ENCODE peak calls at places on chromosomes 13 and 19, in six cellular contexts. T is foreskin keratinocyte, S is HCT116, A is Peyer's patch, I is mammary epithelial cell, L is thoracic aorta. Q is an unnamed sample. For H3K4me1, the result is how much of the 10 kb centered on the place peaks cover.

GRCh38 chr13:107838592-107839161 is 376.7 kb downstream of the LIG4 start:
- DNase-seq in T (no peak), L (no peak), S (no peak), A (no peak), I (no peak), Q (no peak)

GRCh38 chr19:31284621-31285020 is 64.6 kb downstream of the TSHZ3 start:
- DNase-seq in T (no peak), L (no peak), I (no peak), S (no peak), A (no peak), Q (no peak)

GRCh38 chr19:746208-746819 is 4.6 kb upstream of the MISP start:
- DNase-seq in I (no peak), L (no peak), S (no peak), T (no peak), A (no peak), Q (no peak)

GRCh38 chr13:95185851-95186250 is 115.4 kb downstream of the ABCC4 start:
- DNase-seq in L (no peak), S (no peak), A (peak), T (no peak), I (no peak), Q (peak)

GRCh38 chr13:24265453-24265852 is 43.9 kb upstream of the C1QTNF9 start:
- DNase-seq in I (no peak), T (no peak), A (no peak), S (no peak), L (no peak), Q (no peak)

GRCh38 chr19:1119475-1120217 is 15.9 kb downstream of the GPX4 start:
- DNase-seq in T (no peak), L (no peak), A (no peak), I (no peak), S (no peak), Q (no peak)

GRCh38 chr13:87498681-87499080 is 172.5 kb upstream of the SLITRK5 start:
- DNase-seq in T (peak), I (peak), A (no peak), S (no peak), L (no peak), Q (no peak)

GRCh38 chr19:46786236-46787039 is 2.0 kb downstream of the SLC1A5 start:
- DNase-seq in L (no peak), I (peak), S (no peak), T (peak), A (peak), Q (peak)

GRCh38 chr13:20197361-20197834 is 4.7 kb upstream of the GJB2 start:
- DNase-seq in T (peak), S (peak), A (no peak), L (no peak), I (peak), Q (no peak)

DNA sequence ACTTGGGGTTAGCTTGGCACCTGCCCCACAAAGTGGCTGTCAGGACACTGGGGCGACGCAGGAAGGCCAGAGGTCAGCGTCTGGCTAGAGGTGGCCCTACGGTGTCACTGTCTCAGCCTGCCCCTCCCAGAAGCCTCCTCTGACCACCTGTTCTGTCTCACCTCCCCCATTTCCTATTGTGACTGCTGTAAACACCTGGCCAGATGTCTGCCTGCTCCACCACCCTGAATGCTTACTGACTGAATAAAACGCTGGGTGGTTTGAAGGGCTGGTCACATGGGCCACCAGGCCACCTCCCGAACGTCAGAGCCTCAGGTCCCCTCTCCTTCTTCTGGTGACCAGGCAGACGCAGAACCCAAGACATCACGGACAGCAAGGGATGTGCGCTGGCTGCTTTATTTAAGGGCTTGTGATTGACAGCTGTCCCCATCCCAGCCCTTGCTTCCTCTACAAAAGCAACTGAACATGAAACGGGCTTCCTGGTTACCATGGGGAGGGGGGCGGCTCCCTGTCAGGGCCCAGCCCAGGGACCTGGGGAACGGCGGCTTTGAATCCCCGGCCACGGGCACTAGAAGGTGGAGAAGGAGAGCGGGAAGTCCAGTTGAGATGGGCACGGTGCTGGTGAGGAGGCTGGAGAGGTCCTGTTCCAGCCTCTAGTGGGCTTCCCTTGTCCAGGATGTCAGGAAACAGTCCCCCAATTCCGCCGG is 6.2 kb downstream of the ELOF1 start:
- DNase-seq in I (no peak), S (no peak), T (no peak), L (no peak), A (peak), Q (no peak)
- H3K4me1 ChIP-seq in I (under half), S (under half), T (under half), L (under half), A (under half), Q (under half)

GRCh38 chr19:48325265-48325910 is at the start of gene EMP3:
- DNase-seq in I (peak), S (peak), L (peak), T (peak), A (peak), Q (peak)

GRCh38 chr19:48318286-48318987 is 6.9 kb upstream of the EMP3 start:
- DNase-seq in I (no peak), L (no peak), S (no peak), T (no peak), A (no peak), Q (no peak)

GRCh38 chr19:48321372-48321621 is 4.1 kb upstream of the EMP3 start:
- DNase-seq in L (peak), S (peak), I (peak), A (peak), T (peak), Q (peak)

GRCh38 chr19:48319647-48320537 is 5.5 kb upstream of the EMP3 start:
- DNase-seq in T (no peak), S (peak), A (peak), I (peak), L (peak), Q (peak)

GRCh38 chr19:48321622-48322591 is 3.4 kb upstream of the EMP3 start:
- DNase-seq in S (peak), L (peak), T (peak), A (peak), I (peak), Q (peak)
- H3K4me1 ChIP-seq in S (half or more), L (under half), T (under half), A (under half), I (under half), Q (half or more)

DNA sequence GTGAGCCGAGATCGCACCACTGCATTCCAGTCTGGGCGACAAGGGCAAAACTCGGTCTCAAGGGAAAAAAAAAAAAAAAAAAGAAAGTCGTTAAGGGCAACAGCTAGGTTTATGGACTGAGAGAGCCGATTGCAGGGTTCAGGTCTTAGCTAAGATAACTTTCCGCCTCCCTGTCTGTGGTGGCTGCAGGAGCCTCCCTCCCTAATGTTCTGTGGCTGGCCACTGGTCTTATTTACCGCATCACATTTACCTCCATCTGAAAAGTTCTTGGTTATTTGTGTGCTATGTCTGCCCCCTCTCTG is 722 bp upstream of the CRTC1 start:
- DNase-seq in I (no peak), T (no peak), L (no peak), S (no peak), A (no peak), Q (no peak)
- H3K4me1 ChIP-seq in I (under half), T (under half), L (under half), S (under half), A (under half), Q (under half)

DNA sequence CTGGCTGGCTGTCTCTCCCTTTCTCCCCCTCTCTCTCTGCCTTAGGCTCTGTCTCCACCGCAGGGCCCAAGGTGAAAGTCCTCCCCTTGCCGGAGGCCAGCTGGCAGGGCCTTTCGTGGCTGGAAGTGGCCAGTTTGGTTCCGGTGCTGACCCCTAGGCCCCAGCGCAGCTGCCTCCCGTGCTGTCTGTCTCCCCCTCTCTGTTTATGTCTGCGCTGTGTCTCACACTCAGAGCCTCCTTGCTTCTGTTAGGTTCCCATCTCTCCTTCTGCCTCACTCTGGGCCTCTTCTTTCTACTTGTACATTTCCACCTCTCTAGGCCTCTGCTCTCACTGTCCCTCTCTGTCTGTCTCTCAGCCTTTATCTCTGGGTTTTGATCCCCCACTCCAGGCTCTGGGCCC is 13.1 kb downstream of the CCDC97 start:
- DNase-seq in L (no peak), T (no peak), S (no peak), A (no peak), I (no peak), Q (no peak)
- H3K4me1 ChIP-seq in L (half or more), T (under half), S (under half), A (under half), I (under half), Q (under half)

DNA sequence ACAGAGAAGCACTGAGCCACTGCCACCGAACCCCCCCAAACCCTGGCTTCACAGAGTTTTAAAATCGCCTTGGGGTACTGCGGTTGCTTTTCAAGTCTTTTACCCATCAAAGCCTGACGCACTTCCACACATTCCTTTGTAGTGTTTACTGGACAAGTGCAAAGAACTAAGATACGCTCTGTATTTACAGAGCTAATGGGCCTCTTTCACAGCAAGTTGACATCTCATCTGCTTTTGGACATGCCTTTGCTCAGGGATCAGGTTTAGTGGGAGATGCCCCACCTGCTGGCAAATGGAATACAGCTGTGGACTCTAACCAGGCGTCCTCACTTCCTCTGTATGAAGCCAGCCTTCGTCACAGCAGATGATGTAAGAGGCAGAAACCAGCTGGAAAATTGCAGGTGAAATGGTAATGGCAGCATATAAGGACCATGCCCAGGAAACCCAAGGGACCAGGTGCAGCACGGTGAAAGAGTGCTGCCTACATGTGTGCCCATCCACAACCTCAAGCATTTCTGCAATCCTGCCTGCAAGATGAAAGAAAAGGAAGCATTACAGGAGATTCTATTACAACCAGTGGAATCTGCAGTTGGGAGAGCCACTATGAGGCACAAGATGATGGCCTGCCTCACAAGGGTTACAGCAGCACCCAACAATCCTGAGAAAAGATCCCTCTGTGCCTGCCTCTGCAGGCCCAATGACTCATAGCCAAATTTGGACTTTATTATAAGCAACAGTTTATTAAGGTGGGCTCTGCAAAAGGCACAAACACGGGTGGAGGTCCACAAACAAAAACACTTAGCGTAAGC is 34.7 kb downstream of the BRD4 start:
- DNase-seq in A (peak), L (no peak), I (peak), T (peak), S (peak), Q (no peak)
- H3K4me1 ChIP-seq in A (half or more), L (half or more), I (half or more), T (under half), S (under half), Q (half or more)

DNA sequence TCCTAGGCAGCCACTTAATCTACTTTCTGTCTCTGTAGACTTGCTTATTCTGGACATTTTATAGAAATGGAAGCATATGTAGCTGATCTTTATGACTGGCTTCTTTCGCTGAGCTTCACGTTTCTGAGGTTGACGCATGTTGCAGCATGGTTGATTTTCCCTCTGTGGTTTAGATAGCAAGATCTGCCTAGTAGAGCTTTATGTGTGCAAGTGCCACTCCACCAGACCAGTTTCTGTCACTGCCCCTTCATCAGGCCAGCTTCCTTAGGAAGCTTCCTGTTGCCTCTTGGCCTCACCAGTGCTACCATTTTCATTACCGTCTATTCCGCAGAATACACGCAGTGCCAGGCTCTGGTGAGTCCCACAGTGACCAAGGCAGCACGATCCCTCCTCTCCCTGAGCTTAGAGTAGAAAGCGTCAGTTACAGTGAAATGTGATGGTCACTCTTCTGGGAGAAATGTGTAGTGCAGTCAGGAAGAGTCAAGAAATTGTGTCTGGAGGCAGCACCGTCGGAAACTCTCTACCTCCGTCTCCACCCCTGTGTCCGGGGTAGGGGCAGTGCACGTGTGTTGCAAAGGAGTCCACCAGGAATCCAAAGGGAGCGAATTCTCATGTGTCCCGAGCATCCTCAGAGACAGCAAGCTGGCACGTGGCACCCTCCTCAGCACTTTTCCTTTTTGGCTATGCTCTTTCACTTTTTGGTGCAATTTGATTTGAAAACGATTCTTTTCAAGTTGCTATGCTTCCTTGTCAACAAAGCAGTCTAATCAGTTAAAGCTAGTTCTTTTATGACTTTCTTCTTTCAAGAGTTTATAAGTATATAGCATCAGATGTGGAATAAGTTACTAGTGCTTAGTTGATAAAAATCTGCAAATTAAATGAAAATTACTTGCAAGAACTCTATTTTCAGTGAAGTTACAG is 45.4 kb upstream of the GPR183 start:
- DNase-seq in S (no peak), I (no peak), A (no peak), L (no peak), T (no peak), Q (no peak)
- H3K4me1 ChIP-seq in S (under half), I (under half), A (under half), L (under half), T (under half), Q (half or more)

GRCh38 chr19:38856813-38857212 is 7.0 kb upstream of the HNRNPL start:
- DNase-seq in I (no peak), A (no peak), L (no peak), S (no peak), T (no peak), Q (no peak)
- H3K4me1 ChIP-seq in I (under half), A (under half), L (under half), S (under half), T (under half), Q (under half)

DNA sequence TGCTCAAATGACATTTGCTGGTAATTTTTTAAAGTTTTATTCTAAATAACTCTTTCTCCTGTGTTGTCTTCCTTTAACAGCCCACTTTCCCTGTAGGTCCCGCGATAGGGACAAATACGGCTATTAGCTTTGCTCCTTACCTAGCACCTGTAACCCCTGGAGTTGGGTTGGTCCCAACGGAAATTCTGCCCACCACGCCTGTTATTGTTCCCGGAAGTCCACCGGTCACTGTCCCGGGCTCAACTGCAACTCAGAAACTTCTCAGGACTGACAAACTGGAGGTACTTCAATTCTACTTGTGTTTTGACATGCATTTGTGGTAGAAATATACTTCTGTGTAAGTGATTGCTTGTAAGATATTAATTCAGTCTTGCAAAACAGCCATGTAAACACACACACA is 91.0 kb upstream of the RAP2A start:
- DNase-seq in I (no peak), S (no peak), T (no peak), L (no peak), A (no peak), Q (no peak)
- H3K4me1 ChIP-seq in I (under half), S (under half), T (under half), L (under half), A (under half), Q (under half)

DNA sequence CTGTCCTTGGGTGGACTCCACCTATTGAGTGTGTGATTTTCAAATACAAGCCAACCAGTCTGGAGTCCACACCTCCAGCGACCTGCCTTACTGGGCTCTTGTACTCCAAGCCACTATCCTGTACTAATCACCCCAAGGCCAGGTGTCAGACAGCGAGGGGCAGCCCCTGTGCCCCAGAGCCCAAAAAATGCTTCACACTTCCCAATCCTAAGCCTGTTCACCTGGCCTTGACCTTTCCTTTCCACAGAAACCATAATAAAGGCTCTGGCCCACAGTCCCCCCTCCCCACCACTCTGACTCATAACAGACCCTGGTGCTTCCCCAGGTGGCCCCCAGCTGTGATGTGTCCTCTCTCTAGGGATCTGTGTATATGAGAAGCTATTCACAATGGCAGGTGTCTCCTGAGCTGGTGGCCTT is 3.9 kb downstream of the CD209 start:
- DNase-seq in T (no peak), A (no peak), I (no peak), L (no peak), S (no peak), Q (no peak)
- H3K4me1 ChIP-seq in T (under half), A (under half), I (under half), L (under half), S (under half), Q (under half)

GRCh38 chr13:45168555-45168930 is 32.3 kb downstream of the KCTD4 start:
- DNase-seq in L (no peak), T (no peak), I (no peak), A (no peak), S (no peak), Q (no peak)
- H3K4me1 ChIP-seq in L (under half), T (under half), I (under half), A (under half), S (under half), Q (under half)